ENCODE peak calls at places on chromosome 4, in ten cellular contexts. G, D, W, R, T, J, F, U, Q and H are unnamed samples.

GRCh38 chr4:7529368-7529923 is 94.7 kb upstream of the PSAPL1 start:
- DNase-seq in G (no peak), R (no peak), D (no peak), F (no peak), U (no peak), T (no peak), Q (no peak), W (no peak), J (no peak), H (no peak)

GRCh38 chr4:169372791-169373190 is 102.0 kb upstream of the SH3RF1 start:
- DNase-seq in U (no peak), R (no peak), F (no peak), Q (no peak), D (no peak), T (no peak), J (no peak), G (no peak), W (no peak), H (no peak)

GRCh38 chr4:60923075-60923474 is 277.1 kb upstream of the ADGRL3 start:
- DNase-seq in J (no peak), D (no peak), G (no peak), U (no peak), W (no peak), Q (no peak), T (no peak), F (no peak), R (no peak), H (no peak)

GRCh38 chr4:6692806-6693205 is 872 bp upstream of the S100P start:
- DNase-seq in W (peak), T (no peak), F (peak), J (no peak), G (no peak), D (no peak), U (no peak), Q (no peak), R (peak), H (peak)

GRCh38 chr4:48141048-48141447 is 7.0 kb upstream of the TXK start:
- DNase-seq in J (peak), R (peak), G (peak), W (peak), U (peak), F (peak), T (no peak), Q (no peak), D (no peak), H (peak)

GRCh38 chr4:130238121-130238520 is 1142.2 kb downstream of the C4orf33 start:
- DNase-seq in T (no peak), R (peak), J (no peak), D (no peak), W (no peak), G (no peak), Q (no peak), F (peak), U (no peak), H (no peak)

GRCh38 chr4:17664755-17665154 is 50.3 kb downstream of the MED28 start:
- DNase-seq in U (no peak), D (no peak), Q (no peak), R (no peak), G (no peak), W (no peak), F (no peak), J (no peak), T (no peak), H (no peak)

GRCh38 chr4:145044341-145044740 is 53.7 kb downstream of the ANAPC10 start:
- DNase-seq in G (no peak), F (peak), Q (no peak), U (no peak), D (no peak), W (no peak), R (no peak), T (no peak), J (no peak), H (no peak)

GRCh38 chr4:186104114-186104894 is at the start of gene FAM149A:
- DNase-seq in G (no peak), J (peak), F (no peak), T (peak), U (peak), R (no peak), W (peak), D (peak), Q (peak), H (no peak)

GRCh38 chr4:152920768-152921167 is 15.4 kb upstream of the FHDC1 start:
- DNase-seq in T (no peak), U (no peak), J (peak), Q (no peak), D (no peak), F (peak), R (no peak), G (peak), W (peak), H (peak)

GRCh38 chr4:141131738-141132688 is 1.3 kb downstream of the RNF150 start:
- DNase-seq in U (peak), D (peak), W (peak), F (peak), J (no peak), Q (peak), G (no peak), T (peak), R (no peak), H (no peak)

GRCh38 chr4:104728380-104729122 is 233.9 kb upstream of the CXXC4 start:
- DNase-seq in F (peak), J (no peak), G (peak), T (no peak), Q (no peak), U (no peak), D (no peak), W (peak), R (peak), H (peak)

GRCh38 chr4:42523066-42523718 is 125.9 kb downstream of the SHISA3 start:
- DNase-seq in W (no peak), G (no peak), T (no peak), J (no peak), R (peak), Q (no peak), D (no peak), U (no peak), F (no peak), H (no peak)

GRCh38 chr4:85909851-85910250 is 434.9 kb downstream of the ARHGAP24 start:
- DNase-seq in J (no peak), G (no peak), Q (peak), D (no peak), F (no peak), U (no peak), T (no peak), W (no peak), R (no peak), H (no peak)

GRCh38 chr4:83438719-83439118 is 16.9 kb downstream of the HELQ start:
- DNase-seq in G (no peak), J (no peak), D (no peak), R (no peak), F (no peak), W (no peak), Q (no peak), T (no peak), U (no peak), H (no peak)

DNA sequence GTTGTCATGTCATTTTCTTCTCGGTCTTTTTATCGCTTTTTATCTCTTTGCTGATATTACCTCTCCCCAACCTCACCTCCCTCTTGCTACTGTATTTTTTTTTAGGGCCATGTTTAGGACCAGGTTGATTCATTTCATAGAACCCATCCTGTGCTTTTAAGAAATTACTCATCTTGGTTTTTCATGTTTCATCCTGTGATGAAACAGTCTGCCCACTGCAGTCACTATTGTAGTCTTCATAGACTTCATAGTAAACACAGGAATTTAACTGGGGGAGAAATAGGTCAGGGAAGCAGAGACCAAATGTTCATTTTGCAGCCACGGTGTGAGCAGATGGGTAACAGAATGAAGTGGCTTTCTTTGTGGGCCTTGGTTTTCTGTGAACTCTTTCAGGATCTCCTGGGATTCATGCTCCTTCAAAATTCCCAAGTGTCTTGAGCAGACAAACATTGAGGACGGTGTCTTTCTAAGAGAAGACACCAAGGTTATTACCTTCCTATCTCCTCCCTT is 161.8 kb downstream of the NAA11 start:
- DNase-seq in R (no peak), J (no peak), W (no peak), F (no peak), Q (no peak), U (no peak), G (no peak), D (no peak), T (no peak), H (no peak)
- TF ChIP-seq CTCF in R (no peak), J (no peak), W (no peak), F (no peak), Q (no peak), U (no peak), G (no peak), D (no peak), T (no peak), H (no peak)

GRCh38 chr4:121693450-121693849 is 3.3 kb downstream of the ANXA5 start:
- DNase-seq in W (no peak), J (no peak), D (no peak), T (no peak), G (no peak), Q (no peak), R (no peak), F (no peak), U (peak), H (no peak)
- H3K4me3 ChIP-seq in W (peak), J (no peak), D (no peak), T (no peak), G (no peak), Q (no peak), R (no peak), F (peak), U (no peak), H (peak)

DNA sequence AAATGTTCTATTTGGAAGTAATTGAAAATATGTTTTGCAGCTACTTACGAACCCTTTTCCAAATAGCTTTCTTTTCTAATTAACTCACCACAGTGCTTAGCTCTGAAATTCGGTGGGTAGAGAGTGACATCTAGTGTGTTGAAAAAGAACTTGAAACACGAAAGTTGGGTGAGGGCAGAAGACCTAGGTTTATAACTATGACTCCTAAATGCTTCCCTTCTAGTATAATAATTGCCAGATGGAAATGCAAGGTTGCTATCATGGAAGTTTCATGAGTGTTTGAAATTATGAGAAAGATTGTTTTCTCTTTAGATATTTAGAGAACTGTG is 77.2 kb upstream of the NOCT start:
- DNase-seq in D (no peak), U (peak), R (peak), F (peak), W (peak), T (no peak), G (peak), Q (no peak), J (peak), H (peak)
- TF ChIP-seq CTCF in D (peak), U (peak), R (peak), F (peak), W (peak), T (peak), G (peak), Q (peak), J (no peak), H (peak)

DNA sequence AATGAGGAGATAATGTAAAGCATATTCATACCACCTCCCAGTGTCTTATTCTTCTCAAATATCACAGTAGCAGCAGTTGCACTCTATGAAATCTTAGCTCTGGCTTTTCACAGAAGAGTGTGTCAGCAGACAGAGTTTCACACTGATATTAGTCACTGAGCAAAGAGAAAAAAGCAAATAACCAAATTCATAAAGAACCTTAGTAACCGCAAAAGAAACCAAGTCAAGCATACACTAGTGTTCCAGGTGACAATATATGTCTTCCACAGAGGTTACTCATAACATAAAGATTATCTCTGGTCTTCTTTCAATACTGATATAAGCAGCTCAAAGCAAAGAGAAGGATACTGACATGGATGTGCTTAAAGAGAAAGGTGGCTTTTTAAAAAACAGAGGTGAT is 181.7 kb upstream of the EDNRA start:
- DNase-seq in D (no peak), J (no peak), T (no peak), G (peak), W (no peak), R (no peak), F (peak), Q (no peak), U (no peak), H (peak)
- H3K4me3 ChIP-seq in D (no peak), J (no peak), T (no peak), G (no peak), W (no peak), R (no peak), F (no peak), Q (no peak), U (no peak), H (no peak)

GRCh38 chr4:93063325-93063724 is 759.6 kb downstream of the GRID2 start:
- DNase-seq in J (no peak), R (no peak), D (no peak), U (no peak), T (no peak), Q (no peak), W (no peak), G (no peak), F (no peak), H (no peak)
- TF ChIP-seq CTCF in J (no peak), R (no peak), D (no peak), U (no peak), T (no peak), Q (no peak), W (no peak), G (no peak), F (no peak), H (no peak)

DNA sequence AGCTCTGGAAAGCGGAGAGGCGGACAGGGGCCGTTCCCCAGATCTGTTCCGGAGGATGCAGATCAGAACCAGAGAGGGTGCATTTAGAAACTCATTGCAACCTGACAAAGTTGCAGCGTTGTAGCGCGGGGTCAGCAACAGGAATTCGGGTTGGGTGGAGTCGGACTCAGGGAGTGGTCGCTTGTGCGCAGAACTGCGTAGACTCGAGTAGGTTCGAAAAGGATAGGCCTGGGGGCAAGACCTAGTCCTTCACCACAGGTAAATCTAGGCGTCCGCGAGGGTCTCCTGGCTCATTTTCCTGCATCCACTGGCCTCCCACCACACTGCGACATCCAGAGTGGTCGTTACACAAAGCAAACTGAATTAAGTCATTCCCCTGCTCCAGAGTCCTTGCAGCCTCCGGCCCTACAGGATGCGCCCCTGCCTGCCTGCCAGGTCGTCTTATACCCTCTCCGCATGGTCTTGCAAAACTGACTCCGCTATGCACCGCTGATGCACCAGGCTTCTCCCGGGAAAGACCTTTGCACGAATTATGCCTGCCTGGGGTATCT is 4.7 kb upstream of the ZNF518B start:
- DNase-seq in J (no peak), R (no peak), T (no peak), U (no peak), Q (no peak), W (no peak), G (no peak), D (peak), F (no peak), H (no peak)
- H3K4me3 ChIP-seq in J (no peak), R (peak), T (peak), U (peak), Q (peak), W (peak), G (no peak), D (peak), F (peak), H (peak)

DNA sequence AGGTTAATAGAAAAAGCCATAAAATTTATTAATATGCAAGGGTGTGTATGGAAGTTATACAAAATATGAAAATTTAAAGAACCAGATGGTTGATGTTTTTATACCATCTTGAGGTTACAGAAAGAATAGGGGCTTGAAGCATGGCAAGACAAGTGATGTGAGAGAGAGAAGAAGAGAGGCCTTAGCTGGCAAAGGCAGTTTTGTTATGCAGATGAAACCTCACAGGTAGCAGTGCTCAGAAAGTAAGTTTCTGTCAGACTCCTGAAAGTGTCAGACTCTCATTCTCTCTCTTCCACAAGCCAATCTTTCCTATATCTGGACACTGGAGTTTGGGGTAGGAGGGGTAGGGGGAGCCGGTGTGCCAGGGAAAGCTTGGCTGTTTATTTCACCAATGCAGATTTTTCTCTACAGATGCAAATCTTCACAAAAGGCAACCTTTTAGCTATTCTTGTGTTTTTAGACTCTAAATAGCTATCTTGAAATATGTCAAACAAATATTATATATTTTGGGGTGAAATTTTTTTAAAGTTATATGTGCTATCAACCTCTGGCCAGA is 124.5 kb downstream of the CFAP299 start:
- DNase-seq in R (no peak), U (no peak), T (no peak), F (no peak), D (no peak), Q (no peak), W (no peak), J (no peak), G (no peak), H (no peak)
- TF ChIP-seq CTCF in R (no peak), U (no peak), T (peak), F (no peak), D (no peak), Q (no peak), W (no peak), J (no peak), G (no peak), H (no peak)

DNA sequence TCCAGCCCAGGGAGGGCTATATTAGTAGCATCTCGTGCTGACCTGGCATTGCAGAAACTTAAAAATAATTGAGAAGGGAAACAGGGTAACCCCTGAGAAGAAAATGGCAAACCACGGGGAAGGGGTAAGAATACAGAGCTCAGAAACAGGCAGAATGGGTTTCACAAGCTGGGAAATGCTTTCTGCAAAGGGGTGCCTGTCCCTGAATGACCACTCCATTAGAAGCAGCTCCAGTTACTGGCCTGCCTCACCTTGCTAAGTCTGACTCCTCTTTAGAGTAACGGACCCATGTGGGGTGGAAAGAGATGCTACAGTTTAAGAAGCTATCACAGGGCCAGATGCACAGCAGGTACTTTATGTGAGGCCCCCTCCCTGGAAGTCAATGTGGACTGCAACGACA is 2.5 kb downstream of the WDR1 start:
- DNase-seq in Q (no peak), W (no peak), D (peak), G (no peak), U (no peak), F (no peak), J (no peak), T (no peak), R (no peak), H (no peak)
- H3K4me3 ChIP-seq in Q (no peak), W (peak), D (no peak), G (no peak), U (no peak), F (peak), J (no peak), T (peak), R (no peak), H (peak)

DNA sequence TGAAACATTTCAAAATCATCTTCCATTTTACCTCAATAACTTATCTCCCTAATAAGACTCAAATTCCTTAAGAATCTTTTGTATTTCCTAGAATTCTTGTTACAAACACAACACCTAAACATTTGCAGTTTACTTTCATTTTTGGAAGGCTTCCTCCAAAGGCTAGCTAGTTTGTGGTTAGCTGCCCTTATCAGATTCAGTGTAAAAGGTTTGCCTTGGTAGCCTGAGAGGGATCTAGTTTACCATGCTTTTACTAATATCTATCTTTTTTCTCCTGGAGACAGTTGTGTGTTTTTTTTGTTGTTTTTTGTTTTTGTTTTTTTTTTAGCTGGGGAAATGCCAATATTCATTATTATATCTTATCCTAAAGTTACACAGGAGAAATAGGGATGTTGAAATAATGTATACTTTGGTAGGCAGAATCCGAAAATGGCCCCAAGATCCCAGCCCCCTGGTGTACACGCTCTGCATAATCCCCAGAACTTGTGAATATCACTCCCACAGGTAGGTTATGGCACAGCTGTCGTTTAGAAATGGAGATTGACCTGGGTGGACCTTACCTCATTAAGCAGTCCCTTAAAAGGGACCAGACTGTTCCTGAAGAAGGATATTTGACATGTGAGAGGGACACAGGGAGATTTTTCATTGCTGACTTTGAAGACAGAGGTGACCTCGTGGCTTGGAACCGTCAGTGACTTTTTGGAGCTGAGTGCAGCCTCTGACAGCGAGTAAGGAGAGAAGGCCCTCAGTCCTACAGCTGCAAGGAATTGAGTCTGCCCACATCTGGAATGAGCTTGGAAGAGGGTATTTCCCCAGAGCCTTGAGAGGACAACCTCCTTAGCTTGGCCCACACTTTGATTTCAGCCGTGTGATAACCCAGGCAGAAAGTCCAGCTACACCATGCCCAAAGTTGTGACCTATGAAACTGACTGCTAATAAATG is 33.4 kb downstream of the SEPTIN11 start:
- DNase-seq in Q (no peak), F (no peak), R (peak), D (no peak), W (no peak), U (no peak), G (no peak), T (no peak), J (peak), H (peak)
- TF ChIP-seq CTCF in Q (no peak), F (peak), R (peak), D (peak), W (no peak), U (peak), G (no peak), T (no peak), J (peak), H (no peak)